ENCODE peak calls at places on chromosomes 5 and 9, in ten cellular contexts. H, W, Z, B, G, P, L, F, X and O are unnamed samples.

GRCh38 chr5:446864-447263 is 3.9 kb downstream of the EXOC3 start:
- DNase-seq in H (peak; percentile 19), W (peak; percentile 82), Z (peak; percentile 66), B (peak; percentile 63), G (peak; percentile 34), P (peak; percentile 57), L (peak; percentile 51), F (peak; percentile 58), X (no peak), O (peak; percentile 67)

GRCh38 chr5:130141689-130142320 is 237.5 kb downstream of the CHSY3 start:
- DNase-seq in H (peak; percentile 64), W (peak; percentile 72), Z (peak; percentile 55), B (peak; percentile 70), G (peak; percentile 32), P (peak; percentile 67), L (no peak), F (peak; percentile 0), X (no peak), O (peak; percentile 55)

GRCh38 chr9:112819635-112820496 is 69.3 kb downstream of the SNX30 start:
- DNase-seq in H (peak; percentile 46), W (peak; percentile 80), Z (peak; percentile 65), B (peak; percentile 83), G (peak; percentile 83), P (peak; percentile 76), L (peak; percentile 85), F (peak; percentile 58), X (peak; percentile 33), O (peak; percentile 85)

GRCh38 chr9:114694719-114695269 is 12.8 kb upstream of the TEX48 start:
- DNase-seq in H (no peak), W (no peak), Z (no peak), B (no peak), G (no peak), P (no peak), L (peak; percentile 26), F (no peak), X (no peak), O (peak; percentile 38)

GRCh38 chr5:74063821-74064598 is 438.0 kb downstream of the ARHGEF28 start:
- DNase-seq in H (no peak), W (no peak), Z (peak; percentile 90), B (no peak), G (peak; percentile 98), P (no peak), L (peak; percentile 72), F (no peak), X (no peak), O (peak; percentile 73)

GRCh38 chr9:136545065-136545965 is 533 bp downstream of the NOTCH1 start:
- DNase-seq in H (no peak), W (peak; percentile 67), Z (no peak), B (peak; percentile 51), G (no peak), P (peak; percentile 55), L (no peak), F (peak; percentile 65), X (no peak), O (peak; percentile 58)

GRCh38 chr9:108149346-108149745 is 659.8 kb upstream of the KLF4 start:
- DNase-seq in H (no peak), W (no peak), Z (no peak), B (no peak), G (no peak), P (no peak), L (no peak), F (no peak), X (no peak), O (no peak)

GRCh38 chr9:128882677-128883590 is 1.0 kb downstream of the LRRC8A start:
- DNase-seq in H (no peak), W (peak; percentile 56), Z (no peak), B (no peak), G (peak; percentile 46), P (peak; percentile 16), L (no peak), F (peak; percentile 47), X (no peak), O (peak; percentile 42)

GRCh38 chr5:10645146-10645545 is 81.3 kb downstream of the ANKRD33B start:
- DNase-seq in H (no peak), W (no peak), Z (no peak), B (no peak), G (no peak), P (no peak), L (no peak), F (no peak), X (no peak), O (no peak)

GRCh38 chr5:170809551-170809950 is 26.0 kb downstream of the GABRP start:
- DNase-seq in H (peak; percentile 42), W (peak; percentile 79), Z (peak; percentile 59), B (peak; percentile 67), G (peak; percentile 56), P (peak; percentile 52), L (peak; percentile 71), F (peak; percentile 41), X (peak; percentile 18), O (peak; percentile 71)

GRCh38 chr5:160693831-160694473 is 158.1 kb downstream of the ATP10B start:
- DNase-seq in H (no peak), W (no peak), Z (no peak), B (peak; percentile 23), G (no peak), P (no peak), L (no peak), F (no peak), X (no peak), O (no peak)

GRCh38 chr5:50666261-50667078 is at the start of gene PARP8:
- DNase-seq in H (peak; percentile 76), W (peak; percentile 62), Z (no peak), B (peak; percentile 63), G (peak; percentile 36), P (peak; percentile 86), L (peak; percentile 30), F (peak; percentile 83), X (peak; percentile 54), O (peak; percentile 62)

GRCh38 chr5:3348576-3349535 is 246.8 kb upstream of the IRX1 start:
- DNase-seq in H (peak; percentile 17), W (no peak), Z (no peak), B (no peak), G (no peak), P (no peak), L (no peak), F (no peak), X (no peak), O (no peak)

DNA sequence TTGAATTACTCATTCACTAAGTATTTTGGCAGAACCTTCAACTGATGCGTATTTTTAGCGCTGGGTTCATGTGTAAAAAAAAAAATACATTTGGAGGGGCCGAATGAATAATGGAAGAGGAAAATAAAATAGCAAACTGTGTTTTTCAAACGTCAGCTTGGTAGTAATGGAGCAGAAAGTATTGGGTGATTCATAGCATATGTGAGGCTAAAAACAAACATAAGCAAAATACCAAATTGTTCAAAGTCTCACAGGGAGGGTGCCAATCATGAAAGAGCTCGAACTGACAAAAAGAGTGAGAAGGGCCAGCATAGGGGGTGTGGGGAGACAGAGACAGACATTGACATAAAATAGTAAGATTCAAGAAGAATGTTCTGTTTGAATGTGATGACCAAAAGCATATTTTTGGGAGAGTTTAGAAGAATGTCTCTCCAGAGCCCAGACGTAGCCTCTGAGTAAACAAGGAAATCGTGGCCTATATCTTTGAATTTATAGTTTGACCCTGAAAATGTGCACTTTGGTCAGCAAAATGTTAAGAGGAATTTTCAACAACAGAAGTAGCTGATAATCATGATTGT is 174.9 kb upstream of the HMHB1 start:
- DNase-seq in H (no peak), W (no peak), Z (peak; percentile 50), B (no peak), G (peak; percentile 88), P (no peak), L (peak; percentile 69), F (no peak), X (no peak), O (peak; percentile 64)
- H2AFZ ChIP-seq in H (no peak overlapping the region), W (no peak overlapping the region), Z (peak overlapping the region; percentile 14), B (no peak overlapping the region), G (no peak overlapping the region), P (no peak overlapping the region), L (no peak overlapping the region), F (no peak overlapping the region), X (no peak overlapping the region), O (peak overlapping the region; percentile 64)

GRCh38 chr9:98181746-98182068 is 10.7 kb downstream of the CORO2A start:
- DNase-seq in H (no peak), W (no peak), Z (no peak), B (no peak), G (no peak), P (no peak), L (no peak), F (no peak), X (no peak), O (no peak)
- H3K4me2 ChIP-seq in H (no peak overlapping the region), W (no peak overlapping the region), Z (no peak overlapping the region), B (no peak overlapping the region), G (no peak overlapping the region), P (no peak overlapping the region), L (no peak overlapping the region), F (no peak overlapping the region), X (no peak overlapping the region), O (no peak overlapping the region)

GRCh38 chr5:178537467-178538381 is 52.5 kb downstream of the COL23A1 start:
- DNase-seq in H (no peak), W (no peak), Z (no peak), B (no peak), G (no peak), P (peak; percentile 58), L (no peak), F (no peak), X (no peak), O (no peak)
- H3K27ac ChIP-seq in H (no peak overlapping the region), W (no peak overlapping the region), Z (no peak overlapping the region), B (no peak overlapping the region), G (no peak overlapping the region), P (no peak overlapping the region), L (no peak overlapping the region), F (no peak overlapping the region), X (no peak overlapping the region), O (no peak overlapping the region)

GRCh38 chr5:125611541-125611940 is 811.7 kb upstream of the GRAMD2B start:
- DNase-seq in H (no peak), W (no peak), Z (no peak), B (no peak), G (no peak), P (no peak), L (no peak), F (no peak), X (no peak), O (no peak)

GRCh38 chr5:125609011-125609410 is 814.2 kb upstream of the GRAMD2B start:
- DNase-seq in H (no peak), W (no peak), Z (no peak), B (no peak), G (no peak), P (no peak), L (no peak), F (no peak), X (no peak), O (no peak)

GRCh38 chr5:125607018-125607417 is 816.2 kb upstream of the GRAMD2B start:
- DNase-seq in H (no peak), W (no peak), Z (no peak), B (no peak), G (peak; percentile 92), P (no peak), L (peak; percentile 66), F (no peak), X (no peak), O (no peak)

DNA sequence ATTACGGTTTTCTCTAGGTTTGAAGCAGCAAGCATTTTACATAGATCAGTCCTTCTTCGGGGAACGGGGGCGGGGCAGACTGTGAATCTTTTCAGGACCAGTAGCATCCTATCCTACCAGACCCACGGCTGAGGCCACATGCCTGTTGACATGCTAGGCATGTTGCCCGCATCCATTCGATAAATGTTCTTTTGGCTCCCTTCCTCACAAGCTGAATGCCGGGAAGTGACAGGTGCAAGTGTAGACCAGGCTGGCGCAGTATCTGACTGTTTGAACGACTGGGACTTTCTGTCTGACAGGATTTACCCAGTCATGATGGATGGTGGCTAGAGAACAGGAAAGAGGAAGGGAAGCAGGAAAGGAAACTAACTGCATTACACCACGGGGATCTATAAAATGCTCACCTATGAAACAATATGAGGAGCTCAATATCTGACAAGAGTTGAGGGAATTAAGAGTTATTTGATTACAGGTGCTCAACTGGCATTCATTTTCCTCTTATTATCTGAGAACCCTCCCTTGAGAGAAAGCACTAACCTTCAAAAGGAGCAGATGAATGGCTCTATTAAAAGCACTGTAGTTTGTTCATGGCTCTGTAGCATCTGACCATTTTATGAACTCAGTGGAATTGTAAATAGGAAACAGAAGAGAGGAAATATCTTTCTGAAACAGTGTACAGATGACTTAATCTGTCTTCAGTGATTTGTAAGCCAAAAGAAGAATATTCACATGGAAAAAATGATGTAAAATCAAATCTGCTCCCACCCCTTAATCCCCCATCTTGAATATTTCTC is 810.7 kb upstream of the GRAMD2B start:
- DNase-seq in H (no peak), W (no peak), Z (no peak), B (no peak), G (no peak), P (no peak), L (no peak), F (no peak), X (no peak), O (no peak)
- H2AFZ ChIP-seq in H (no peak overlapping the region), W (no peak overlapping the region), Z (no peak overlapping the region), B (no peak overlapping the region), G (no peak overlapping the region), P (peak overlapping the region; percentile 67), L (no peak overlapping the region), F (no peak overlapping the region), X (peak overlapping the region; percentile 40), O (no peak overlapping the region)